ENCODE peak calls at places on chromosomes 3 and 15, in seven cellular contexts. One of them, this sample, is unnamed.

GRCh38 chr3:48504051-48504946 is at the start of gene SHISA5:
- DNase-seq in HepG2: no peak
- DNase-seq in GM12891: peak; percentile 68
- DNase-seq in SK-N-SH: peak; percentile 83
- DNase-seq in GM12878: no peak
- DNase-seq in K562: peak; percentile 77
- DNase-seq in H1: no peak
- DNase-seq in this sample: peak; percentile 69

GRCh38 chr15:55742927-55743614 is at the start of gene PRTG:
- DNase-seq in HepG2: peak; percentile 72
- DNase-seq in GM12891: peak; percentile 41
- DNase-seq in SK-N-SH: peak; percentile 96
- DNase-seq in GM12878: no peak
- DNase-seq in K562: peak; percentile 37
- DNase-seq in H1: peak; percentile 76
- DNase-seq in this sample: peak; percentile 28

GRCh38 chr15:101558217-101558941 is 68.9 kb upstream of the PCSK6 start:
- DNase-seq in HepG2: peak; percentile 83
- DNase-seq in GM12891: no peak
- DNase-seq in SK-N-SH: no peak
- DNase-seq in GM12878: no peak
- DNase-seq in K562: no peak
- DNase-seq in H1: peak; percentile 23
- DNase-seq in this sample: no peak

GRCh38 chr3:119315600-119316312 is 21.6 kb downstream of the ARHGAP31 start:
- DNase-seq in HepG2: no peak
- DNase-seq in GM12891: no peak
- DNase-seq in SK-N-SH: no peak
- DNase-seq in GM12878: no peak
- DNase-seq in K562: no peak
- DNase-seq in H1: no peak
- DNase-seq in this sample: no peak

GRCh38 chr3:37031115-37031682 is 37.9 kb downstream of the MLH1 start:
- DNase-seq in HepG2: no peak
- DNase-seq in GM12891: no peak
- DNase-seq in SK-N-SH: no peak
- DNase-seq in GM12878: no peak
- DNase-seq in K562: no peak
- DNase-seq in H1: no peak
- DNase-seq in this sample: no peak

GRCh38 chr3:171704002-171704401 is 106.3 kb downstream of the PLD1 start:
- DNase-seq in HepG2: peak; percentile 9
- DNase-seq in GM12891: peak; percentile 5
- DNase-seq in SK-N-SH: peak; percentile 51
- DNase-seq in GM12878: no peak
- DNase-seq in K562: peak; percentile 17
- DNase-seq in H1: no peak
- DNase-seq in this sample: no peak

GRCh38 chr3:65992106-65992505 is 46.6 kb downstream of the MAGI1 start:
- DNase-seq in HepG2: no peak
- DNase-seq in GM12891: no peak
- DNase-seq in SK-N-SH: no peak
- DNase-seq in GM12878: no peak
- DNase-seq in K562: no peak
- DNase-seq in H1: no peak
- DNase-seq in this sample: no peak

GRCh38 chr3:155889952-155890351 is 19.5 kb downstream of the GMPS start:
- DNase-seq in HepG2: no peak
- DNase-seq in GM12891: no peak
- DNase-seq in SK-N-SH: no peak
- DNase-seq in GM12878: no peak
- DNase-seq in K562: no peak
- DNase-seq in H1: no peak
- DNase-seq in this sample: no peak

GRCh38 chr3:40574661-40575060 is 49.9 kb downstream of the ZNF621 start:
- DNase-seq in HepG2: no peak
- DNase-seq in GM12891: no peak
- DNase-seq in SK-N-SH: no peak
- DNase-seq in GM12878: no peak
- DNase-seq in K562: peak; percentile 23
- DNase-seq in H1: no peak
- DNase-seq in this sample: no peak

GRCh38 chr3:63092545-63092944 is 185.6 kb upstream of the SYNPR start:
- DNase-seq in HepG2: no peak
- DNase-seq in GM12891: no peak
- DNase-seq in SK-N-SH: no peak
- DNase-seq in GM12878: no peak
- DNase-seq in K562: no peak
- DNase-seq in H1: no peak
- DNase-seq in this sample: no peak

GRCh38 chr3:126982522-126983175 is at the start of gene PLXNA1:
- DNase-seq in HepG2: peak; percentile 44
- DNase-seq in GM12891: peak; percentile 94
- DNase-seq in SK-N-SH: peak; percentile 97
- DNase-seq in GM12878: peak; percentile 44
- DNase-seq in K562: peak; percentile 84
- DNase-seq in H1: peak; percentile 94
- DNase-seq in this sample: peak; percentile 93

GRCh38 chr3:54780336-54780735 is 147.5 kb downstream of the LRTM1 start:
- DNase-seq in HepG2: no peak
- DNase-seq in GM12891: no peak
- DNase-seq in SK-N-SH: no peak
- DNase-seq in GM12878: no peak
- DNase-seq in K562: no peak
- DNase-seq in H1: no peak
- DNase-seq in this sample: no peak

GRCh38 chr15:32692286-32692685 is 25.5 kb upstream of the GREM1 start:
- DNase-seq in HepG2: no peak
- DNase-seq in GM12891: no peak
- DNase-seq in SK-N-SH: no peak
- DNase-seq in GM12878: no peak
- DNase-seq in K562: no peak
- DNase-seq in H1: no peak
- DNase-seq in this sample: no peak

GRCh38 chr3:188916934-188917391 is 254.8 kb upstream of the TPRG1 start:
- DNase-seq in HepG2: no peak
- DNase-seq in GM12891: no peak
- DNase-seq in SK-N-SH: no peak
- DNase-seq in GM12878: peak; percentile 19
- DNase-seq in K562: no peak
- DNase-seq in H1: no peak
- DNase-seq in this sample: no peak

GRCh38 chr15:78397382-78397781 is 40.6 kb upstream of the IREB2 start:
- DNase-seq in HepG2: no peak
- DNase-seq in GM12891: no peak
- DNase-seq in SK-N-SH: no peak
- DNase-seq in GM12878: no peak
- DNase-seq in K562: no peak
- DNase-seq in H1: no peak
- DNase-seq in this sample: no peak

GRCh38 chr15:78396186-78396814 is 41.7 kb upstream of the IREB2 start:
- DNase-seq in HepG2: no peak
- DNase-seq in GM12891: no peak
- DNase-seq in SK-N-SH: no peak
- DNase-seq in GM12878: no peak
- DNase-seq in K562: no peak
- DNase-seq in H1: no peak
- DNase-seq in this sample: no peak

GRCh38 chr15:78394981-78395619 is 42.9 kb upstream of the IREB2 start:
- DNase-seq in HepG2: no peak
- DNase-seq in GM12891: no peak
- DNase-seq in SK-N-SH: no peak
- DNase-seq in GM12878: no peak
- DNase-seq in K562: no peak
- DNase-seq in H1: peak; percentile 67
- DNase-seq in this sample: no peak

GRCh38 chr15:78398076-78398825 is 39.8 kb upstream of the IREB2 start:
- DNase-seq in HepG2: no peak
- DNase-seq in GM12891: no peak
- DNase-seq in SK-N-SH: no peak
- DNase-seq in GM12878: no peak
- DNase-seq in K562: no peak
- DNase-seq in H1: no peak
- DNase-seq in this sample: no peak

GRCh38 chr15:78396976-78397375 is 41.0 kb upstream of the IREB2 start:
- DNase-seq in HepG2: peak; percentile 70
- DNase-seq in GM12891: no peak
- DNase-seq in SK-N-SH: no peak
- DNase-seq in GM12878: no peak
- DNase-seq in K562: peak; percentile 67
- DNase-seq in H1: peak; percentile 71
- DNase-seq in this sample: no peak
- TF ChIP-seq TAF1 in HepG2: no peak
- TF ChIP-seq TAF1 in GM12891: no peak
- TF ChIP-seq TAF1 in SK-N-SH: no peak
- TF ChIP-seq TAF1 in GM12878: no peak
- TF ChIP-seq TAF1 in K562: no peak
- TF ChIP-seq TAF1 in H1: no peak
- TF ChIP-seq TAF1 in this sample: no peak

GRCh38 chr15:62889734-62890505 is 152.6 kb upstream of the TPM1 start:
- DNase-seq in HepG2: no peak
- DNase-seq in GM12891: no peak
- DNase-seq in SK-N-SH: no peak
- DNase-seq in GM12878: no peak
- DNase-seq in K562: no peak
- DNase-seq in H1: no peak
- DNase-seq in this sample: no peak
- TF ChIP-seq POLR2AphosphoS5 in HepG2: no peak
- TF ChIP-seq POLR2AphosphoS5 in GM12891: no peak
- TF ChIP-seq POLR2AphosphoS5 in SK-N-SH: no peak
- TF ChIP-seq POLR2AphosphoS5 in GM12878: no peak
- TF ChIP-seq POLR2AphosphoS5 in K562: no peak
- TF ChIP-seq POLR2AphosphoS5 in H1: no peak
- TF ChIP-seq POLR2AphosphoS5 in this sample: no peak

DNA sequence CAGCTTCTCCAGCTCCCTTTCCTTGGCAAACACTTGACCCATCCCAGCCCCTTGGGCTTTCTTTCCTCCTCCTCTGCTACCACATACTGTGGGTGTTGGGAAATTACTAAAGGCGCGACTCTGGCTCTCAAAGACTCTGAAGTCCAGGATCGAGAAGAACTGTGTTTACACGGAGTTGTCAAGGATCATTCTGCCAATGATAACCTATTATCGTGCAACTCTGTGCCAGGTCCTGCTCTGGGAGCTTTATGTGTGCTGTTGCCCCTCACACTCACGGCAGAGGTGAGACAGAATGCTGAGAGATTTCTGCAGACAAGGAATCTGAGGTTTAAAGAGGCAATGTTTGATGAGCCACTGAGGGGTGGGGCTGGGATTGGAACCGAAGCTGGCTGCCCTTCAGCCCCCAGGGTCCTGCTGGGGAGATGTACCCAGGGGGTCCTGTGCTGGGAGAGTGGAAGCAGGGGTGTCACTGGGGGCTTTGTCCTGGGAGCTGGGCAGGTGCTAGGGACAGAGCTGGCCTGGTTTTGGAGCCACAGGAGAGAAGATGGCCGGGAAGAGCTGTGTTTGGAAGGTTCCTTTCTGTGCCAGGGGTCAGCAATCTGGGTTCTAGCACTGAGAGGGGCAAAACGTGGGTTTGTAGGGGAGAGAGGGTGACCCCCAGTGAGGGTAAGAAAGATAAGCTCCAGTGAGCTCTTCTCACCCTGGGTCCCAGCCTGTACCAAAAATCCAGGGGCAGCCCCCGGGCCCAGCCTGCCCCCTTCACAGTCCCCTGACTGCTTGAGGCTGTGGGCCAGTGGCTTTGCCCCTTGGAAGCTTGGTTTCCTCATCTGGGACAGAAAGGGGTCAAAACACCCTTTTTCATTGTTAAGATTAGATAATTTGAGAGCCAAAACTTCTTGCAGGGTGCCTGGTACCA is 69.4 kb downstream of the SMAD3 start:
- DNase-seq in HepG2: no peak
- DNase-seq in GM12891: no peak
- DNase-seq in SK-N-SH: no peak
- DNase-seq in GM12878: no peak
- DNase-seq in K562: no peak
- DNase-seq in H1: no peak
- DNase-seq in this sample: no peak
- TF ChIP-seq TAF1 in HepG2: no peak
- TF ChIP-seq TAF1 in GM12891: no peak
- TF ChIP-seq TAF1 in SK-N-SH: no peak
- TF ChIP-seq TAF1 in GM12878: no peak
- TF ChIP-seq TAF1 in K562: no peak
- TF ChIP-seq TAF1 in H1: no peak
- TF ChIP-seq TAF1 in this sample: no peak

GRCh38 chr3:58507356-58508062 is 15.6 kb downstream of the KCTD6 start:
- DNase-seq in HepG2: no peak
- DNase-seq in GM12891: no peak
- DNase-seq in SK-N-SH: no peak
- DNase-seq in GM12878: no peak
- DNase-seq in K562: no peak
- DNase-seq in H1: no peak
- DNase-seq in this sample: no peak
- TF ChIP-seq POLR2AphosphoS5 in HepG2: no peak
- TF ChIP-seq POLR2AphosphoS5 in GM12891: no peak
- TF ChIP-seq POLR2AphosphoS5 in SK-N-SH: no peak
- TF ChIP-seq POLR2AphosphoS5 in GM12878: no peak
- TF ChIP-seq POLR2AphosphoS5 in K562: no peak
- TF ChIP-seq POLR2AphosphoS5 in H1: no peak
- TF ChIP-seq POLR2AphosphoS5 in this sample: no peak

GRCh38 chr15:70428211-70428822 is 330.6 kb upstream of the TLE3 start:
- DNase-seq in HepG2: no peak
- DNase-seq in GM12891: no peak
- DNase-seq in SK-N-SH: no peak
- DNase-seq in GM12878: no peak
- DNase-seq in K562: no peak
- DNase-seq in H1: no peak
- DNase-seq in this sample: no peak

GRCh38 chr15:70427120-70427519 is 329.4 kb upstream of the TLE3 start:
- DNase-seq in HepG2: no peak
- DNase-seq in GM12891: no peak
- DNase-seq in SK-N-SH: no peak
- DNase-seq in GM12878: no peak
- DNase-seq in K562: no peak
- DNase-seq in H1: no peak
- DNase-seq in this sample: no peak

GRCh38 chr15:70426065-70426821 is 328.5 kb upstream of the TLE3 start:
- DNase-seq in HepG2: no peak
- DNase-seq in GM12891: no peak
- DNase-seq in SK-N-SH: no peak
- DNase-seq in GM12878: no peak
- DNase-seq in K562: no peak
- DNase-seq in H1: no peak
- DNase-seq in this sample: no peak

GRCh38 chr15:70429323-70429722 is 331.6 kb upstream of the TLE3 start:
- DNase-seq in HepG2: no peak
- DNase-seq in GM12891: no peak
- DNase-seq in SK-N-SH: no peak
- DNase-seq in GM12878: no peak
- DNase-seq in K562: no peak
- DNase-seq in H1: no peak
- DNase-seq in this sample: no peak

GRCh38 chr15:70427531-70428120 is 329.9 kb upstream of the TLE3 start:
- DNase-seq in HepG2: no peak
- DNase-seq in GM12891: no peak
- DNase-seq in SK-N-SH: no peak
- DNase-seq in GM12878: no peak
- DNase-seq in K562: no peak
- DNase-seq in H1: no peak
- DNase-seq in this sample: no peak
- TF ChIP-seq TAF1 in HepG2: no peak
- TF ChIP-seq TAF1 in GM12891: no peak
- TF ChIP-seq TAF1 in SK-N-SH: no peak
- TF ChIP-seq TAF1 in GM12878: no peak
- TF ChIP-seq TAF1 in K562: no peak
- TF ChIP-seq TAF1 in H1: no peak
- TF ChIP-seq TAF1 in this sample: no peak

GRCh38 chr3:143302638-143303171 is 183.1 kb downstream of the CHST2 start:
- DNase-seq in HepG2: no peak
- DNase-seq in GM12891: no peak
- DNase-seq in SK-N-SH: no peak
- DNase-seq in GM12878: no peak
- DNase-seq in K562: no peak
- DNase-seq in H1: no peak
- DNase-seq in this sample: no peak
- TF ChIP-seq POLR2AphosphoS5 in HepG2: no peak
- TF ChIP-seq POLR2AphosphoS5 in GM12891: no peak
- TF ChIP-seq POLR2AphosphoS5 in SK-N-SH: no peak
- TF ChIP-seq POLR2AphosphoS5 in GM12878: no peak
- TF ChIP-seq POLR2AphosphoS5 in K562: no peak
- TF ChIP-seq POLR2AphosphoS5 in H1: no peak
- TF ChIP-seq POLR2AphosphoS5 in this sample: no peak